ENCODE peak calls at places on chromosomes 1 and 21, in nine cellular contexts. I is esophagus squamous epithelium, W is thoracic aorta, A is left lung, Y is lower lobe of right lung, Q is fibroblast of lung, T is uterus, V is tibial artery, K is AG04450. M is an unnamed sample.

GRCh38 chr1:9010781-9011323 is 15.4 kb downstream of the SLC2A7 start:
- DNase-seq in I (no peak), W (no peak), A (peak), Y (peak), Q (no peak), T (peak), V (peak), K (no peak), M (no peak)

GRCh38 chr1:117645343-117645742 is 39.5 kb downstream of the TENT5C start:
- DNase-seq in I (no peak), W (no peak), A (no peak), Y (no peak), Q (no peak), T (no peak), V (no peak), K (no peak), M (no peak)

GRCh38 chr1:41418868-41419583 is 57.8 kb downstream of the FOXO6 start:
- DNase-seq in I (peak), W (peak), A (peak), Y (peak), Q (peak), T (peak), V (peak), K (peak), M (peak)

GRCh38 chr1:48916121-48917069 is 139.7 kb upstream of the BEND5 start:
- DNase-seq in I (no peak), W (no peak), A (no peak), Y (no peak), Q (peak), T (no peak), V (no peak), K (no peak), M (peak)

GRCh38 chr1:26909951-26910342 is 3.8 kb downstream of the NR0B2 start:
- DNase-seq in I (no peak), W (no peak), A (no peak), Y (no peak), Q (no peak), T (no peak), V (no peak), K (no peak), M (no peak)

GRCh38 chr1:93960641-93961147 is 51.5 kb upstream of the GCLM start:
- DNase-seq in I (no peak), W (no peak), A (no peak), Y (no peak), Q (no peak), T (no peak), V (no peak), K (no peak), M (peak)

GRCh38 chr1:15592285-15592684 is 7.4 kb upstream of the AGMAT start:
- DNase-seq in I (no peak), W (no peak), A (no peak), Y (no peak), Q (no peak), T (no peak), V (no peak), K (no peak), M (peak)

GRCh38 chr1:171550055-171550454 is 64.7 kb downstream of the PRRC2C start:
- DNase-seq in I (no peak), W (no peak), A (no peak), Y (no peak), Q (no peak), T (no peak), V (no peak), K (no peak), M (peak)

GRCh38 chr1:18701183-18701582 is 70.5 kb downstream of the PAX7 start:
- DNase-seq in I (no peak), W (no peak), A (no peak), Y (no peak), Q (no peak), T (no peak), V (no peak), K (no peak), M (no peak)

GRCh38 chr1:153305682-153306081 is 7.1 kb downstream of the PGLYRP3 start:
- DNase-seq in I (no peak), W (no peak), A (no peak), Y (no peak), Q (no peak), T (no peak), V (peak), K (no peak), M (no peak)

GRCh38 chr1:20095564-20096434 is 23.5 kb downstream of the PLA2G2D start:
- DNase-seq in I (no peak), W (no peak), A (peak), Y (no peak), Q (no peak), T (no peak), V (no peak), K (no peak), M (no peak)

GRCh38 chr21:44087426-44088400 is 19.5 kb upstream of the PWP2 start:
- DNase-seq in I (no peak), W (no peak), A (no peak), Y (peak), Q (no peak), T (no peak), V (no peak), K (no peak), M (no peak)

GRCh38 chr1:101388904-101389546 is 152.2 kb downstream of the S1PR1 start:
- DNase-seq in I (no peak), W (no peak), A (no peak), Y (no peak), Q (no peak), T (no peak), V (no peak), K (no peak), M (no peak)

GRCh38 chr21:46050651-46051378 is 47.1 kb upstream of the COL6A2 start:
- DNase-seq in I (no peak), W (no peak), A (no peak), Y (peak), Q (no peak), T (peak), V (no peak), K (no peak), M (no peak)

GRCh38 chr21:35352066-35352770 is 303.1 kb upstream of the RUNX1 start:
- DNase-seq in I (no peak), W (no peak), A (no peak), Y (no peak), Q (peak), T (no peak), V (no peak), K (no peak), M (peak)

GRCh38 chr1:111725192-111725591 is 14.0 kb downstream of the INKA2 start:
- DNase-seq in I (no peak), W (no peak), A (no peak), Y (no peak), Q (no peak), T (no peak), V (no peak), K (no peak), M (no peak)

GRCh38 chr1:180250499-180250770 is 20.4 kb downstream of the LHX4 start:
- DNase-seq in I (no peak), W (no peak), A (peak), Y (no peak), Q (no peak), T (no peak), V (peak), K (no peak), M (no peak)

GRCh38 chr1:151501474-151501873 is 9.7 kb upstream of the CGN start:
- DNase-seq in I (no peak), W (no peak), A (no peak), Y (no peak), Q (no peak), T (no peak), V (no peak), K (no peak), M (no peak)

GRCh38 chr21:42997053-42997452 is 22.7 kb downstream of the PKNOX1 start:
- DNase-seq in I (no peak), W (no peak), A (peak), Y (no peak), Q (peak), T (peak), V (peak), K (peak), M (peak)

DNA sequence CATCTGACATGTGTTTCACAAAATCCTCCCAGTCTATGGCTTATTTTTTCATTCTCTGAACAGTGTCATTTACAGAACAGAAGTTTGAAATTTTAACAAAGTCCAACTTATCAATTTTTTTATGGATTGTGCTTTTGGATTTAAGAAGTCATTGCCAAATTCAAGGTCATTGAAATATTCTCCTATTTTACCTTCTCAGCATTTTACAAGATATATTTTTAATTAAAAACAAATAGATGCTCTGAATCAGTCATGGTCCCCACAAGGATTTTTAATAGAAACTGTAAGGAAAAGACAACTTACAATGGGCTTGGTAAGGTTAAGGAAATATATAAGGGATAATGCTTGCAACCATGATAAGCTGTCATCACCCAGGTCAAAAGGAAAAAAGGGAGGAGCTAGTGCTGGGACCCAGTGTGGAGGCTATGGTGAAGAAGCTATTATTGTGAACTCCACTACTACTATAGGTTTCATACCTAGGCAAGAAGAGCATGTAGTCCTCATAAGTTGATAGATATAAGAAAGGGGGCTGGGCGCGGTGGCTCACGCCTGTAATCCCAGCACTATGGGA is 144.5 kb upstream of the KCNJ15 start:
- DNase-seq in I (no peak), W (no peak), A (no peak), Y (no peak), Q (no peak), T (no peak), V (no peak), K (no peak), M (no peak)
- TF ChIP-seq CTCF in I (no peak), W (no peak), A (no peak), Y (no peak), Q (no peak), T (no peak), V (no peak), K (no peak), M (no peak)

DNA sequence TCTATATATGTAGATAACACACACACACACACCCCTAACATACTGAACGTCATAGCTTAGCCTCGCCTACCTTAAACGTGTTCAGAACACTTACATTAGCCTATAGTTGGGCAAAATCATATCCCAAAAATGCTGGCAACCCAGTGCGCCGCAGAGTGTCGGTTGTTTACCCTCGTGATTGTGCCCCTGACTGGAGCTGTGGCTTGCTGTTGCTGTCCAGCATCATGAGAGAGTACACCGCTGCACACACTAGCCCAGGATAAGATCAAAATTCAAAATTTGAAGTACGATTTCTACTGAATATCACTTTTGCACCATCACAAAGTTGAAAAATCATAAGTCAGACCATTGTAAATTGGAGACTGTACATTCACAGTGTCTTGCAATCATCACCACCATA is 73.1 kb upstream of the COG2 start:
- DNase-seq in I (no peak), W (no peak), A (no peak), Y (no peak), Q (no peak), T (no peak), V (no peak), K (no peak), M (no peak)
- H3K27ac ChIP-seq in I (no peak), W (no peak), A (no peak), Y (no peak), Q (no peak), T (no peak), V (no peak), K (no peak), M (no peak)

GRCh38 chr1:205273551-205273982 is 45.8 kb downstream of the TMCC2 start:
- DNase-seq in I (no peak), W (no peak), A (peak), Y (peak), Q (peak), T (peak), V (peak), K (no peak), M (peak)

GRCh38 chr1:205274041-205274691 is 46.4 kb downstream of the TMCC2 start:
- DNase-seq in I (no peak), W (no peak), A (no peak), Y (no peak), Q (no peak), T (no peak), V (no peak), K (no peak), M (no peak)

GRCh38 chr1:205275916-205276315 is 45.6 kb downstream of the NUAK2 start:
- DNase-seq in I (no peak), W (no peak), A (no peak), Y (no peak), Q (no peak), T (no peak), V (no peak), K (no peak), M (no peak)

GRCh38 chr1:205276334-205277065 is 45.0 kb downstream of the NUAK2 start:
- DNase-seq in I (no peak), W (no peak), A (no peak), Y (no peak), Q (no peak), T (no peak), V (no peak), K (no peak), M (peak)

GRCh38 chr1:205275133-205275532 is 46.4 kb downstream of the NUAK2 start:
- DNase-seq in I (no peak), W (no peak), A (peak), Y (peak), Q (no peak), T (no peak), V (no peak), K (no peak), M (no peak)
- TF ChIP-seq CTCF in I (no peak), W (no peak), A (no peak), Y (no peak), Q (no peak), T (no peak), V (no peak), K (no peak), M (no peak)

GRCh38 chr1:233725423-233725822 is 111.5 kb downstream of the KCNK1 start:
- DNase-seq in I (no peak), W (no peak), A (no peak), Y (no peak), Q (no peak), T (no peak), V (no peak), K (no peak), M (no peak)
- H3K27ac ChIP-seq in I (no peak), W (no peak), A (no peak), Y (no peak), Q (no peak), T (no peak), V (no peak), K (no peak), M (no peak)

GRCh38 chr1:24470607-24471006 is 32.0 kb upstream of the RCAN3 start:
- DNase-seq in I (no peak), W (no peak), A (no peak), Y (no peak), Q (no peak), T (no peak), V (no peak), K (no peak), M (no peak)
- TF ChIP-seq CTCF in I (no peak), W (no peak), A (no peak), Y (no peak), Q (no peak), T (no peak), V (no peak), K (no peak), M (no peak)